ENCODE peak calls at places on chromosomes 12 and 14, in ten cellular contexts. H is GM06990, Z is fibroblast of pulmonary artery, C is epithelial cell of esophagus, B is transverse colon, M is fibroblast of the aortic adventitia, D is endodermal cell, F is AG10803, K is astrocyte of the cerebellum, Q is fibroblast of lung. T is an unnamed sample.

GRCh38 chr14:37054144-37054543 is 118.3 kb downstream of the SLC25A21 start:
- DNase-seq in H (no peak), Z (no peak), C (no peak), B (no peak), M (no peak), D (no peak), F (no peak), K (no peak), Q (no peak), T (no peak)

GRCh38 chr14:80388980-80389711 is 177.8 kb upstream of the DIO2 start:
- DNase-seq in H (no peak), Z (peak), C (peak), B (no peak), M (peak), D (no peak), F (peak), K (peak), Q (peak), T (peak)

GRCh38 chr14:21965042-21965441 is 291.4 kb upstream of the OR4E1 start:
- DNase-seq in H (no peak), Z (no peak), C (no peak), B (no peak), M (no peak), D (no peak), F (no peak), K (no peak), Q (no peak), T (no peak)

GRCh38 chr12:15856097-15856982 is 25.8 kb upstream of the STRAP start:
- DNase-seq in H (peak), Z (peak), C (peak), B (peak), M (peak), D (peak), F (peak), K (peak), Q (peak), T (no peak)

GRCh38 chr12:108518101-108518715 is 3.1 kb downstream of the FICD start:
- DNase-seq in H (no peak), Z (no peak), C (no peak), B (no peak), M (no peak), D (peak), F (no peak), K (no peak), Q (no peak), T (no peak)

GRCh38 chr12:110289021-110289710 is 8.1 kb downstream of the ATP2A2 start:
- DNase-seq in H (no peak), Z (no peak), C (no peak), B (no peak), M (no peak), D (no peak), F (no peak), K (no peak), Q (no peak), T (no peak)

GRCh38 chr14:69696633-69697557 is 70.0 kb upstream of the SRSF5 start:
- DNase-seq in H (no peak), Z (peak), C (no peak), B (no peak), M (no peak), D (no peak), F (no peak), K (no peak), Q (peak), T (no peak)

GRCh38 chr14:91354979-91355685 is 62.5 kb downstream of the CCDC88C start:
- DNase-seq in H (no peak), Z (no peak), C (no peak), B (peak), M (no peak), D (peak), F (no peak), K (no peak), Q (no peak), T (no peak)

GRCh38 chr12:57085999-57086950 is 2.6 kb upstream of the NAB2 start:
- DNase-seq in H (peak), Z (peak), C (peak), B (peak), M (peak), D (peak), F (peak), K (no peak), Q (peak), T (no peak)

GRCh38 chr14:64440494-64440893 is 24.8 kb upstream of the AKAP5 start:
- DNase-seq in H (no peak), Z (peak), C (no peak), B (no peak), M (peak), D (no peak), F (peak), K (no peak), Q (no peak), T (no peak)

GRCh38 chr12:52318241-52318990 is 2.8 kb downstream of the KRT83 start:
- DNase-seq in H (no peak), Z (no peak), C (no peak), B (no peak), M (no peak), D (peak), F (no peak), K (no peak), Q (no peak), T (no peak)

GRCh38 chr14:35532783-35533356 is 1.1 kb upstream of the INSM2 start:
- DNase-seq in H (no peak), Z (no peak), C (no peak), B (no peak), M (no peak), D (no peak), F (no peak), K (no peak), Q (no peak), T (no peak)

GRCh38 chr12:90216815-90217214 is 508.2 kb upstream of the ATP2B1 start:
- DNase-seq in H (no peak), Z (peak), C (no peak), B (no peak), M (peak), D (no peak), F (peak), K (peak), Q (peak), T (no peak)

GRCh38 chr12:19447386-19447785 is 8.1 kb downstream of the AEBP2 start:
- DNase-seq in H (no peak), Z (no peak), C (no peak), B (no peak), M (no peak), D (no peak), F (no peak), K (no peak), Q (no peak), T (no peak)

GRCh38 chr12:92955997-92956663 is 27.0 kb upstream of the EEA1 start:
- DNase-seq in H (no peak), Z (peak), C (peak), B (no peak), M (peak), D (no peak), F (peak), K (peak), Q (peak), T (peak)

GRCh38 chr12:83954071-83954789 is 958.4 kb downstream of the SLC6A15 start:
- DNase-seq in H (no peak), Z (no peak), C (no peak), B (no peak), M (peak), D (no peak), F (no peak), K (no peak), Q (no peak), T (no peak)

GRCh38 chr12:49094104-49094948 is at the start of gene DHH:
- DNase-seq in H (no peak), Z (no peak), C (no peak), B (no peak), M (no peak), D (peak), F (no peak), K (no peak), Q (peak), T (no peak)

GRCh38 chr12:124426594-124427550 is 132.0 kb downstream of the RFLNA start:
- DNase-seq in H (no peak), Z (no peak), C (no peak), B (no peak), M (no peak), D (no peak), F (no peak), K (no peak), Q (no peak), T (no peak)

GRCh38 chr14:105974902-105975301 is 448.5 kb downstream of the TMEM121 start:
- DNase-seq in H (no peak), Z (no peak), C (no peak), B (peak), M (no peak), D (no peak), F (no peak), K (no peak), Q (no peak), T (no peak)
- TF ChIP-seq CTCF in H (peak), Z (no peak), C (no peak), B (no peak), M (no peak), D (no peak), F (no peak), K (no peak), Q (no peak), T (no peak)

GRCh38 chr12:21577516-21577915 is 27.1 kb downstream of the GYS2 start:
- DNase-seq in H (no peak), Z (no peak), C (no peak), B (no peak), M (no peak), D (no peak), F (no peak), K (no peak), Q (no peak), T (no peak)

GRCh38 chr12:21583587-21583986 is 21.1 kb downstream of the GYS2 start:
- DNase-seq in H (no peak), Z (no peak), C (no peak), B (no peak), M (no peak), D (no peak), F (no peak), K (no peak), Q (no peak), T (no peak)

GRCh38 chr12:21585485-21585884 is 19.2 kb downstream of the GYS2 start:
- DNase-seq in H (no peak), Z (no peak), C (no peak), B (no peak), M (no peak), D (no peak), F (no peak), K (no peak), Q (no peak), T (no peak)

GRCh38 chr12:21576431-21576830 is 28.2 kb downstream of the GYS2 start:
- DNase-seq in H (no peak), Z (no peak), C (no peak), B (no peak), M (no peak), D (no peak), F (no peak), K (no peak), Q (no peak), T (no peak)

DNA sequence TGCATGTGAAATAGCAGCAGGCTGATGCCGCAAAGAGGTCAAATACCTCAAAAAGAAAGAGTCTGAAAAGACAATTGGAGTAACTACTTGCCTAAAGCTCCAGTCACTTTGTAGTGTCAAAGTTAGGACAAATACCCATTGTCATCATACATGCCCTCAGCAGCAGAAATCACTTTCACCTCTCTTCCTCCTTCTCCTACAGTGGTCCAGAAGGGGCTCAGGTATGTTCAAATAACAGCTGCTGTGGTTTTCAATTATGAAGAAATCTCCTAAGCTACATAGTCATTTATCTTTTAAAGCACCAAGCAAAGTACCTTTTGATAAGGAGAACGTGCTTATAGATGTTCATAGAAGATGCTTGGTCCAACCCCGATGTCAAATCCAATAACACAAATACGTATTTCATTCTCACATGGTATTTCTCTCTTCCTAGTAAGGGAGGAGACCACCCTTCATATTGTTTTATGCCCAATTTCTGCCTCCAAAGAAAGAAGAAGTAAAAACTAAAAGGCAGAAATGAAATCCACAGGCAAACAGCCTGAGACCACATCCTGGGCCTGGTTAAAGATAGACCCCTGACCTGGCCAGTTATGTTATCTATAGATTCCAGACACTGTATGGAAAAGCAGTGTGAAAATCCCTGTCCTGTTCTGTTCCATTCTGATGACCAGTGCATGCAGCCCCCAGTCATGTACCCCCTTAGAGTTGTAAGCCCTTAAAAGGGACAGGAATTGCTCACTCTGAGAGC is 23.7 kb downstream of the GYS2 start:
- DNase-seq in H (no peak), Z (no peak), C (no peak), B (no peak), M (no peak), D (no peak), F (no peak), K (no peak), Q (no peak), T (no peak)
- H3K4me3 ChIP-seq in H (no peak), Z (no peak), C (no peak), B (no peak), M (no peak), D (no peak), F (no peak), K (no peak), Q (no peak), T (no peak)

DNA sequence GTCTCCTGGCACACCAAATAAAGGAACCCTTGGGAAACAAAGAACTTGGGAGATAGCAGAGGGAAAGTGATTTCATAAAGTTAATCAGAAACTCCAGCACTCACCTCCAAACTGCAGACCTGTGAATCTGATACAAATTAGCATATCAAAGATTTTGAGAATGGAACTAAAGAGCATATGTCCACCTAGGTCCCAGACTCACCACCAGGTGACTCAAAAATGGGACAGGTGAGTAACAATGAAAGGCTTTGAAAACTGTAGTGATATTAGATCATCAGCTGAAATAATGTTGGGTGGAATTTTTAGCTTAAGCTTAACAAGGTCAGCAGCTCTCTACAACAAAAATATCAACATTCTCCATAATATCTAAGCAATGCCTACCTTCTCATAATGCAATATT is 214.8 kb downstream of the RERGL start:
- DNase-seq in H (no peak), Z (no peak), C (no peak), B (no peak), M (no peak), D (no peak), F (no peak), K (no peak), Q (no peak), T (no peak)
- TF ChIP-seq CTCF in H (no peak), Z (no peak), C (no peak), B (no peak), M (no peak), D (peak), F (no peak), K (no peak), Q (no peak), T (no peak)

GRCh38 chr14:105012171-105012985 is 8.5 kb downstream of the CDCA4 start:
- DNase-seq in H (no peak), Z (no peak), C (peak), B (peak), M (no peak), D (no peak), F (no peak), K (no peak), Q (no peak), T (no peak)
- H3K4me3 ChIP-seq in H (no peak), Z (no peak), C (no peak), B (no peak), M (no peak), D (no peak), F (no peak), K (no peak), Q (no peak), T (no peak)